ENCODE peak calls at places on chromosomes 4 and X, in four cellular contexts. One of them, this sample, is unnamed. For H3K4me1, the result is how much of the 10 kb centered on the place peaks cover.

GRCh38 chr4:41079871-41080565 is 134.3 kb downstream of the APBB2 start:
- DNase-seq in tibial nerve: no peak
- DNase-seq in breast epithelium: no peak
- DNase-seq in esophagus squamous epithelium: no peak
- DNase-seq in this sample: no peak

GRCh38 chr4:173698557-173699262 is 168.7 kb upstream of the HAND2 start:
- DNase-seq in tibial nerve: no peak
- DNase-seq in breast epithelium: no peak
- DNase-seq in esophagus squamous epithelium: no peak
- DNase-seq in this sample: no peak

GRCh38 chrX:39439910-39440733 is 638.9 kb downstream of the MID1IP1 start:
- DNase-seq in tibial nerve: no peak
- DNase-seq in breast epithelium: no peak
- DNase-seq in esophagus squamous epithelium: no peak
- DNase-seq in this sample: no peak

GRCh38 chrX:3263681-3264126 is 82.7 kb downstream of the MXRA5 start:
- DNase-seq in tibial nerve: no peak
- DNase-seq in breast epithelium: no peak
- DNase-seq in esophagus squamous epithelium: no peak
- DNase-seq in this sample: no peak

GRCh38 chrX:10750581-10750980 is 130.2 kb upstream of the MID1 start:
- DNase-seq in tibial nerve: no peak
- DNase-seq in breast epithelium: no peak
- DNase-seq in esophagus squamous epithelium: no peak
- DNase-seq in this sample: no peak

GRCh38 chr4:100539706-100540105 is 21.9 kb upstream of the EMCN start:
- DNase-seq in tibial nerve: no peak
- DNase-seq in breast epithelium: no peak
- DNase-seq in esophagus squamous epithelium: no peak
- DNase-seq in this sample: no peak

GRCh38 chr4:165325732-165326512 is 1.5 kb upstream of the MSMO1 start:
- DNase-seq in tibial nerve: no peak
- DNase-seq in breast epithelium: no peak
- DNase-seq in esophagus squamous epithelium: no peak
- DNase-seq in this sample: no peak

GRCh38 chr4:108683479-108683878 is 33.1 kb downstream of the OSTC start:
- DNase-seq in tibial nerve: peak
- DNase-seq in breast epithelium: no peak
- DNase-seq in esophagus squamous epithelium: no peak
- DNase-seq in this sample: no peak

GRCh38 chr4:37827030-37827705 is 682 bp downstream of the PGM2 start:
- DNase-seq in tibial nerve: no peak
- DNase-seq in breast epithelium: no peak
- DNase-seq in esophagus squamous epithelium: no peak
- DNase-seq in this sample: no peak

GRCh38 chr4:71765837-71766236 is 18.0 kb downstream of the GC start:
- DNase-seq in tibial nerve: no peak
- DNase-seq in breast epithelium: no peak
- DNase-seq in esophagus squamous epithelium: no peak
- DNase-seq in this sample: no peak

GRCh38 chrX:10015711-10016515 is 48.8 kb downstream of the CLDN34 start:
- DNase-seq in tibial nerve: no peak
- DNase-seq in breast epithelium: peak
- DNase-seq in esophagus squamous epithelium: no peak
- DNase-seq in this sample: no peak

GRCh38 chr4:132542228-132542627 is 606.9 kb upstream of the PCDH10 start:
- DNase-seq in tibial nerve: no peak
- DNase-seq in breast epithelium: no peak
- DNase-seq in esophagus squamous epithelium: no peak
- DNase-seq in this sample: no peak

GRCh38 chrX:153971632-153972367 is at the start of gene HCFC1:
- DNase-seq in tibial nerve: peak
- DNase-seq in breast epithelium: peak
- DNase-seq in esophagus squamous epithelium: peak
- DNase-seq in this sample: no peak

GRCh38 chr4:898869-899555 is 33.1 kb downstream of the GAK start:
- DNase-seq in tibial nerve: no peak
- DNase-seq in breast epithelium: no peak
- DNase-seq in esophagus squamous epithelium: no peak
- DNase-seq in this sample: no peak

GRCh38 chrX:103556941-103557340 is 28.4 kb upstream of the TCEAL4 start:
- DNase-seq in tibial nerve: no peak
- DNase-seq in breast epithelium: no peak
- DNase-seq in esophagus squamous epithelium: no peak
- DNase-seq in this sample: no peak

GRCh38 chr4:88077911-88078310 is 70.5 kb downstream of the PKD2 start:
- DNase-seq in tibial nerve: peak
- DNase-seq in breast epithelium: peak
- DNase-seq in esophagus squamous epithelium: no peak
- DNase-seq in this sample: no peak

GRCh38 chrX:19545651-19546050 is 30.3 kb upstream of the MAP3K15 start:
- DNase-seq in tibial nerve: no peak
- DNase-seq in breast epithelium: no peak
- DNase-seq in esophagus squamous epithelium: no peak
- DNase-seq in this sample: no peak

GRCh38 chr4:180456928-180457327 is 1786.3 kb upstream of the TENM3 start:
- DNase-seq in tibial nerve: no peak
- DNase-seq in breast epithelium: no peak
- DNase-seq in esophagus squamous epithelium: no peak
- DNase-seq in this sample: no peak

GRCh38 chr4:153651041-153651960 is 32.8 kb upstream of the TLR2 start:
- DNase-seq in tibial nerve: peak
- DNase-seq in breast epithelium: peak
- DNase-seq in esophagus squamous epithelium: peak
- DNase-seq in this sample: no peak

GRCh38 chrX:56833626-56834025 is 104.6 kb downstream of the NBDY start:
- DNase-seq in tibial nerve: no peak
- DNase-seq in breast epithelium: no peak
- DNase-seq in esophagus squamous epithelium: no peak
- DNase-seq in this sample: no peak

GRCh38 chr4:56870927-56871326 is 36.8 kb upstream of the REST start:
- DNase-seq in tibial nerve: no peak
- DNase-seq in breast epithelium: no peak
- DNase-seq in esophagus squamous epithelium: no peak
- DNase-seq in this sample: no peak

GRCh38 chr4:176340871-176341685 is 21.3 kb downstream of the SPCS3 start:
- DNase-seq in tibial nerve: peak
- DNase-seq in breast epithelium: no peak
- DNase-seq in esophagus squamous epithelium: no peak
- DNase-seq in this sample: no peak

GRCh38 chr4:11954093-11954492 is 525.4 kb upstream of the HS3ST1 start:
- DNase-seq in tibial nerve: no peak
- DNase-seq in breast epithelium: no peak
- DNase-seq in esophagus squamous epithelium: no peak
- DNase-seq in this sample: no peak

GRCh38 chr4:13355036-13355910 is 128.9 kb downstream of the RAB28 start:
- DNase-seq in tibial nerve: no peak
- DNase-seq in breast epithelium: no peak
- DNase-seq in esophagus squamous epithelium: no peak
- DNase-seq in this sample: no peak

GRCh38 chr4:3470244-3471097 is 7.4 kb downstream of the DOK7 start:
- DNase-seq in tibial nerve: no peak
- DNase-seq in breast epithelium: no peak
- DNase-seq in esophagus squamous epithelium: no peak
- DNase-seq in this sample: no peak

GRCh38 chrX:4091046-4091760 is 377.8 kb upstream of the PRKX start:
- DNase-seq in tibial nerve: no peak
- DNase-seq in breast epithelium: no peak
- DNase-seq in esophagus squamous epithelium: no peak
- DNase-seq in this sample: no peak

GRCh38 chrX:134338527-134338926 is 101.5 kb downstream of the CCDC160 start:
- DNase-seq in tibial nerve: no peak
- DNase-seq in breast epithelium: no peak
- DNase-seq in esophagus squamous epithelium: no peak
- DNase-seq in this sample: no peak

GRCh38 chrX:8067754-8068469 is 103.2 kb downstream of the VCX2 start:
- DNase-seq in tibial nerve: no peak
- DNase-seq in breast epithelium: no peak
- DNase-seq in esophagus squamous epithelium: no peak
- DNase-seq in this sample: no peak

GRCh38 chr4:173521474-173522159 is 8.4 kb downstream of the HAND2 start:
- DNase-seq in tibial nerve: no peak
- DNase-seq in breast epithelium: no peak
- DNase-seq in esophagus squamous epithelium: no peak
- DNase-seq in this sample: peak

GRCh38 chr4:145881991-145882390 is 56.6 kb downstream of the ZNF827 start:
- DNase-seq in tibial nerve: no peak
- DNase-seq in breast epithelium: peak
- DNase-seq in esophagus squamous epithelium: no peak
- DNase-seq in this sample: no peak

GRCh38 chr4:151643564-151643963 is 117.2 kb downstream of the GATB start:
- DNase-seq in tibial nerve: no peak
- DNase-seq in breast epithelium: no peak
- DNase-seq in esophagus squamous epithelium: no peak
- DNase-seq in this sample: no peak

GRCh38 chr4:151641983-151642382 is 118.8 kb downstream of the GATB start:
- DNase-seq in tibial nerve: no peak
- DNase-seq in breast epithelium: no peak
- DNase-seq in esophagus squamous epithelium: no peak
- DNase-seq in this sample: no peak

GRCh38 chr4:151644625-151645024 is 116.2 kb downstream of the GATB start:
- DNase-seq in tibial nerve: no peak
- DNase-seq in breast epithelium: no peak
- DNase-seq in esophagus squamous epithelium: no peak
- DNase-seq in this sample: no peak

GRCh38 chr4:151649461-151649860 is 111.3 kb downstream of the GATB start:
- DNase-seq in tibial nerve: no peak
- DNase-seq in breast epithelium: no peak
- DNase-seq in esophagus squamous epithelium: no peak
- DNase-seq in this sample: no peak

DNA sequence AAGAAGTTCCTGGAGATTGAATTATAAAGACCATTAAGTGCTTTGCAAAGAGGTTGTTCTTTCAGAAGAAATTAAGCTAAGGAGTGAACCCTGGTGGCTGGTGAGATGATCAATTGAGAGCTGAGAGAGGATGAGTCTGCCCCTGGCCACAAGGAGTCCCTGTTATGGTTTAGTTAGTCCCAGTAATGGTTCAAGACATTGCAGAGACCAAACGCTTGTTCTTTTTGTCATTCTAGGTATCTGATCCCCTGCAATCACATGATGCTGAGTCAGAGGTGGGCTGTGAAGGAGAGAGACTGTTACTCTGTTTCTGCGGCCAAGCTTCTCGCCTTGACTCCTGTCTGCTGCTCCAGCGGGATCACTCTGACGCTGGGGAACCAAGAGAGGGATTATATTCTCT is 114.5 kb downstream of the GATB start:
- DNase-seq in tibial nerve: no peak
- DNase-seq in breast epithelium: no peak
- DNase-seq in esophagus squamous epithelium: no peak
- DNase-seq in this sample: no peak
- TF ChIP-seq CTCF in tibial nerve: no peak
- TF ChIP-seq CTCF in breast epithelium: no peak
- TF ChIP-seq CTCF in esophagus squamous epithelium: no peak
- TF ChIP-seq CTCF in this sample: no peak

GRCh38 chrX:21947671-21948070 is 7.2 kb downstream of the SMS start:
- DNase-seq in tibial nerve: no peak
- DNase-seq in breast epithelium: no peak
- DNase-seq in esophagus squamous epithelium: no peak
- DNase-seq in this sample: no peak
- H3K4me1 ChIP-seq in tibial nerve: under half
- H3K4me1 ChIP-seq in breast epithelium: under half
- H3K4me1 ChIP-seq in esophagus squamous epithelium: under half
- H3K4me1 ChIP-seq in this sample: under half

GRCh38 chr4:8534129-8534528 is 46.1 kb upstream of the GPR78 start:
- DNase-seq in tibial nerve: no peak
- DNase-seq in breast epithelium: peak
- DNase-seq in esophagus squamous epithelium: no peak
- DNase-seq in this sample: no peak
- H3K4me3 ChIP-seq in tibial nerve: no peak
- H3K4me3 ChIP-seq in breast epithelium: peak
- H3K4me3 ChIP-seq in esophagus squamous epithelium: peak
- H3K4me3 ChIP-seq in this sample: no peak

GRCh38 chr4:101655005-101655404 is 135.5 kb upstream of the BANK1 start:
- DNase-seq in tibial nerve: no peak
- DNase-seq in breast epithelium: no peak
- DNase-seq in esophagus squamous epithelium: no peak
- DNase-seq in this sample: no peak
- TF ChIP-seq CTCF in tibial nerve: no peak
- TF ChIP-seq CTCF in breast epithelium: no peak
- TF ChIP-seq CTCF in esophagus squamous epithelium: no peak
- TF ChIP-seq CTCF in this sample: no peak

DNA sequence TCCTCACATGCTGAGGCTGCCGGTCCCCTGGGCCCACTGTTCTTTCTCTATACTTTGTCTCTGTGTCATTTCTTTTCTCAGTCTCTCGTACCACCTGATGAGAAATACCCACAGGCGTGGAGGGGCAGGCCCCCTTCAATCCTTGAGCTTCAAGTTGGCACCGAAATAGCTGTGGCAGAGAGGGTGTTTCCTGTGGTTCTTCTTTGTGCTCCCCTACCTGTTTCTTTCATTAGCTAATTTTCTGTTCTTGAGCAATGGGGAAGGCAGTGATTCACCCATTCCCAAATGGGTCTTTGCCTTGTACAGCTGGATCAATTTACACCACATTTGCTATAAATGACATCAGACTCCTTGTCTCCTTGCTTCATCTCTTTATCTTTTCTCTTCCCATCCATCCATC is 2.1 kb upstream of the CYSLTR1 start:
- DNase-seq in tibial nerve: no peak
- DNase-seq in breast epithelium: no peak
- DNase-seq in esophagus squamous epithelium: no peak
- DNase-seq in this sample: no peak
- H3K4me1 ChIP-seq in tibial nerve: under half
- H3K4me1 ChIP-seq in breast epithelium: under half
- H3K4me1 ChIP-seq in esophagus squamous epithelium: under half
- H3K4me1 ChIP-seq in this sample: under half

DNA sequence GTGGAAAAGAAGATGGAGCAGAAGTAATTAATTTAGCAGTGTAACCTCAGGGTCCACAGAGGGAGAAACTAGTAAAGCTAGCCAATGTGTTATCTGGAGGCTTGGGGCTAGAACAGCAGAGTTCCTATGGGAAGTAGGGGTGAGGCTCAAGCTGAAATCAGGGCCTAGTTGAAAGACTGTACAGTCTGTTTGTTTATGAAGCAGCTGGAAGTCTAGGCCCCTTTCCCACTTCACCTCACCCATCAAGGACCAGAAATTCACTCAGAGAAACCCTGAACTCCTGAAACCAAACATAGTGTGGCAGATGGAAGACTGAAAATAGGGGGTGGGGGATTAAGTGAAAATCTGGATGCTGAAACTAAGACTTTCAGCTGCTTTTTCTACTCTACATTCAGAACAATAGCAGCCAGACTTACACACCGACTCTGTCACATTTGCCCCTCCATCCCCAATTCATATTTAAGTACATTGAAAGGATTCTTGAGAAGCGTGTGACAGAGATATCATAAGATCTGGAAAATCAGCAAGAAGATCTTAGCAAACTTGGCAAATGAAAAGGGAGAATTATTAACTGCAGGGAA is 32.6 kb upstream of the FAM241A start:
- DNase-seq in tibial nerve: no peak
- DNase-seq in breast epithelium: no peak
- DNase-seq in esophagus squamous epithelium: no peak
- DNase-seq in this sample: no peak
- H3K4me3 ChIP-seq in tibial nerve: no peak
- H3K4me3 ChIP-seq in breast epithelium: no peak
- H3K4me3 ChIP-seq in esophagus squamous epithelium: no peak
- H3K4me3 ChIP-seq in this sample: no peak

This sample was measured in vagina.